ENCODE peak calls at places on chromosomes 5 and 9, in nine cellular contexts. K is NCI-H1048, H is erythroblast, W is GM12865, P is mesendoderm, C is MM.1S, G is fibroblast of pulmonary artery, O is brain microvascular endothelial cell, B is C1 segment of cervical spinal cord. A is an unnamed sample.
A peak's percentile ranks its signal among the peaks of the same experiment; 100 is the strongest.

GRCh38 chr5:35229076-35230042 is 928 bp downstream of the PRLR start:
- DNase-seq in K (peak; percentile 16), H (no peak), W (peak; percentile 50), P (peak; percentile 95), C (peak; percentile 76), G (no peak), O (no peak), B (no peak), A (no peak)

GRCh38 chr5:62340392-62340791 is 34.4 kb downstream of the KIF2A start:
- DNase-seq in K (no peak), H (peak; percentile 54), W (peak; percentile 37), P (peak; percentile 64), C (no peak), G (peak; percentile 11), O (peak; percentile 13), B (no peak), A (no peak)

GRCh38 chr9:98951967-98952366 is 8.3 kb downstream of the COL15A1 start:
- DNase-seq in K (no peak), H (no peak), W (no peak), P (no peak), C (no peak), G (no peak), O (no peak), B (no peak), A (peak; percentile 37)

GRCh38 chr5:177539411-177539810 is 15.0 kb downstream of the FAM193B start:
- DNase-seq in K (no peak), H (no peak), W (no peak), P (no peak), C (no peak), G (peak; percentile 95), O (peak; percentile 49), B (no peak), A (peak; percentile 35)

GRCh38 chr5:179755022-179755421 is 22.4 kb downstream of the MAML1 start:
- DNase-seq in K (no peak), H (no peak), W (no peak), P (peak; percentile 77), C (no peak), G (peak; percentile 39), O (no peak), B (no peak), A (no peak)

GRCh38 chr5:164753434-164753833 is 1248.0 kb downstream of the MAT2B start:
- DNase-seq in K (no peak), H (no peak), W (no peak), P (no peak), C (no peak), G (no peak), O (no peak), B (no peak), A (no peak)

GRCh38 chr9:95807326-95807947 is 68.1 kb upstream of the ERCC6L2 start:
- DNase-seq in K (no peak), H (no peak), W (peak; percentile 25), P (no peak), C (no peak), G (no peak), O (no peak), B (no peak), A (no peak)

GRCh38 chr5:68839019-68839552 is 254.7 kb upstream of the SLC30A5 start:
- DNase-seq in K (no peak), H (no peak), W (no peak), P (no peak), C (no peak), G (peak; percentile 2), O (no peak), B (no peak), A (peak; percentile 81)

GRCh38 chr9:111983484-111983908 is 86.9 kb downstream of the UGCG start:
- DNase-seq in K (no peak), H (no peak), W (peak; percentile 93), P (no peak), C (peak; percentile 63), G (no peak), O (no peak), B (no peak), A (no peak)

A was measured in RPMI7951.